ENCODE peak calls at places on chromosomes 16 and 17, in nine cellular contexts. N is CD8-positive, alpha-beta memory T cell; P is upper lobe of right lung; U is neuronal stem cell; Q is neural progenitor cell; S is left ventricle myocardium inferior; G is CD8-positive, alpha-beta T cell; T is A549; H is tibial artery. X is an unnamed sample.

GRCh38 chr17:16352303-16352837 is 899 bp downstream of the CENPV start:
- DNase-seq in H (no peak), P (peak), G (peak), T (peak), Q (peak), S (peak), N (no peak), U (peak), X (no peak)

GRCh38 chr17:3828151-3828851 is 17.7 kb downstream of the NCBP3 start:
- DNase-seq in U (no peak), N (no peak), S (no peak), T (no peak), Q (no peak), H (no peak), G (no peak), P (no peak), X (no peak)

GRCh38 chr17:64343833-64344637 is 46.6 kb downstream of the PECAM1 start:
- DNase-seq in S (peak), U (peak), N (no peak), H (peak), Q (peak), P (peak), T (peak), G (no peak), X (peak)

GRCh38 chr16:88831838-88832237 is 20.1 kb upstream of the APRT start:
- DNase-seq in G (no peak), Q (no peak), P (no peak), T (no peak), H (no peak), U (no peak), S (no peak), N (no peak), X (no peak)

GRCh38 chr17:16940116-16940881 is 31.6 kb downstream of the TNFRSF13B start:
- DNase-seq in Q (peak), H (peak), P (peak), S (no peak), U (no peak), G (no peak), N (no peak), T (no peak), X (no peak)

GRCh38 chr17:64216385-64217248 is 46.4 kb downstream of the TEX2 start:
- DNase-seq in N (no peak), G (no peak), H (no peak), Q (peak), P (no peak), S (peak), T (no peak), U (no peak), X (peak)

GRCh38 chr16:21263640-21264211 is 14.4 kb downstream of the CRYM start:
- DNase-seq in P (no peak), H (no peak), G (no peak), S (no peak), Q (peak), T (peak), N (no peak), U (no peak), X (no peak)

GRCh38 chr17:71553381-71553780 is 567.4 kb upstream of the SOX9 start:
- DNase-seq in Q (no peak), G (no peak), P (no peak), N (no peak), U (no peak), T (no peak), S (no peak), H (no peak), X (no peak)

GRCh38 chr16:83206426-83206825 is 579.7 kb downstream of the CDH13 start:
- DNase-seq in N (no peak), T (no peak), S (no peak), G (no peak), U (no peak), P (no peak), H (no peak), Q (no peak), X (no peak)

GRCh38 chr17:16906670-16907069 is 65.2 kb downstream of the TNFRSF13B start:
- DNase-seq in G (no peak), U (no peak), S (no peak), T (no peak), P (no peak), N (no peak), H (no peak), Q (no peak), X (no peak)

GRCh38 chr16:75108792-75109731 is 7.5 kb downstream of the LDHD start:
- DNase-seq in U (no peak), H (peak), S (peak), N (peak), T (peak), P (peak), Q (no peak), G (peak), X (peak)

GRCh38 chr16:22225060-22225459 is 19.0 kb downstream of the EEF2K start:
- DNase-seq in N (no peak), S (peak), P (no peak), Q (no peak), H (peak), G (no peak), T (no peak), U (no peak), X (peak)

GRCh38 chr17:50682441-50682840 is 25.3 kb downstream of the ANKRD40 start:
- DNase-seq in S (no peak), U (no peak), N (no peak), G (no peak), T (no peak), P (no peak), H (no peak), Q (no peak), X (no peak)

GRCh38 chr16:81912395-81912794 is 98.9 kb downstream of the SDR42E1 start:
- DNase-seq in S (no peak), U (no peak), G (no peak), H (no peak), T (no peak), Q (no peak), P (no peak), N (no peak), X (no peak)

GRCh38 chr17:27343972-27344607 is 50.2 kb downstream of the WSB1 start:
- DNase-seq in G (no peak), U (no peak), Q (no peak), S (no peak), H (no peak), P (no peak), N (no peak), T (no peak), X (no peak)

GRCh38 chr17:82007228-82007494 is 15.5 kb downstream of the CENPX start:
- DNase-seq in P (no peak), S (no peak), U (no peak), G (no peak), N (no peak), Q (no peak), T (no peak), H (no peak), X (no peak)

GRCh38 chr16:76956394-76956793 is 234.6 kb upstream of the MON1B start:
- DNase-seq in P (no peak), H (no peak), T (no peak), G (no peak), N (no peak), Q (no peak), U (no peak), S (no peak), X (no peak)

GRCh38 chr17:57810740-57811632 is 38.9 kb downstream of the MRPS23 start:
- DNase-seq in S (peak), T (no peak), N (no peak), U (no peak), G (no peak), Q (no peak), H (peak), P (no peak), X (no peak)

GRCh38 chr17:75073618-75074047 is 14.1 kb upstream of the SLC16A5 start:
- DNase-seq in U (no peak), S (no peak), G (no peak), H (no peak), Q (no peak), N (no peak), P (no peak), T (no peak), X (no peak)

DNA sequence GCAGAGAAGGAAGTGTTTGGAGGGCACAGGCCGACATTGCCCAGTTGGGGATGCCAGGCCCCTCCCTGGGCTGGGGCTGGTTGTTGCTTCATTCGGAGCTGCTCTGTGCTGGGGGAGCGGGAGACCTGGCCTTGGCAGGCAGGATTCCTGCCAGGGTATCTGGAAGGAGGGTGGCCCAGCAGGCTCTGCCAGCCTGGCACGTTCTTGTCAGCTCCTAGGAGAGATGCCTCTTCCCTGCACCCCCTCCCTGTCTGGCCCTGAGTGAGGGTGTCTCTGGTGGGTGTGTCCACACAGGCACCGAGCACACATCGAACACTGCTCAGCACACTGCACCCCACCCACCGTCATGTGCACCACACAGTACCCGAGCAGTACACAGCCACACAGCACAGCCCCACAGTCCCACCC is 35.2 kb downstream of the ARHGAP23 start:
- DNase-seq in N (no peak), Q (no peak), P (no peak), H (peak), T (no peak), S (peak), U (no peak), G (no peak), X (no peak)
- H3K27ac ChIP-seq in N (no peak), Q (no peak), P (peak), H (peak), T (peak), S (peak), U (no peak), G (no peak), X (peak)

DNA sequence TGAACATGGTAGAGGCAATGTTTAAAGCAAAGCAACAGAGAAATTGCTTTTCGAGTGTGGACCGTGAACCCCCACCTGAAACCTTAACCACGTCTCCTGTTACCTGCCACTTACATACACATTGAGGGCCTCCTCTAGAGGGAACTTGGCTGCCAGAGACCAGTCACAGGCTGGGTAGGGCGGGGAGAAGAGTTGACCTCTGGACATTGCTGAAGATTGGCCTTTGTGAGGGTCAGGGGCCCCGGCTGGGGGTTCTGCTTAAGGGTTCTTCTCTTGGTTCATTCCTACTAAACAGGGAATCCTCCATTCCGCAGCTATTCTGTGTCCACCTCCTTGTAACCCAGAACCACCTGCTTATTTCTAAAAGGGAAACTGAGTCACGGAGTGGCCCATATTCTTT is 53.8 kb downstream of the IRX6 start:
- DNase-seq in P (no peak), U (no peak), T (no peak), H (no peak), N (no peak), Q (no peak), G (no peak), S (no peak), X (no peak)
- H3K27ac ChIP-seq in P (no peak), U (no peak), T (no peak), H (no peak), N (no peak), Q (no peak), G (no peak), S (no peak), X (no peak)

DNA sequence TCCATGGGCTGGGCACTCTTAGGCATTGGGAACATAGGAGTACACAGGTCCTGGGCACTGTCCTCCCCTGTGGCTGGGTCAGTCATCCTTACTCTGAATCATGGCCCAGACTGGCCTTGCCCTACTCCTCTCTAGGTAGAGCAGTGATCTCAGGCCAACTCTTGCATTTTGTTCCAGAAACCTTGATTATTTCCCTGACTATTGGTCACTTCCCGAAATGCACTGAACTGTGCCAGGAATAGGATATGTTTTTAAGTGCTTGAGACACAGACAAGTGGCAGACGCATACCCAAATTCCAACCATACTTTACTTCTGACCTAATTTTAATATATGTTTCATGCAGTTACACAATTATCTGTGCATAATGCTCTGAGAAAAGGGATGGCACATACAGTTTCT is 10.3 kb downstream of the KRABD2 start:
- DNase-seq in H (no peak), T (no peak), U (no peak), G (no peak), S (no peak), Q (no peak), N (no peak), P (no peak), X (no peak)
- H3K27ac ChIP-seq in H (no peak), T (no peak), U (no peak), G (no peak), S (peak), Q (no peak), N (no peak), P (no peak), X (no peak)

DNA sequence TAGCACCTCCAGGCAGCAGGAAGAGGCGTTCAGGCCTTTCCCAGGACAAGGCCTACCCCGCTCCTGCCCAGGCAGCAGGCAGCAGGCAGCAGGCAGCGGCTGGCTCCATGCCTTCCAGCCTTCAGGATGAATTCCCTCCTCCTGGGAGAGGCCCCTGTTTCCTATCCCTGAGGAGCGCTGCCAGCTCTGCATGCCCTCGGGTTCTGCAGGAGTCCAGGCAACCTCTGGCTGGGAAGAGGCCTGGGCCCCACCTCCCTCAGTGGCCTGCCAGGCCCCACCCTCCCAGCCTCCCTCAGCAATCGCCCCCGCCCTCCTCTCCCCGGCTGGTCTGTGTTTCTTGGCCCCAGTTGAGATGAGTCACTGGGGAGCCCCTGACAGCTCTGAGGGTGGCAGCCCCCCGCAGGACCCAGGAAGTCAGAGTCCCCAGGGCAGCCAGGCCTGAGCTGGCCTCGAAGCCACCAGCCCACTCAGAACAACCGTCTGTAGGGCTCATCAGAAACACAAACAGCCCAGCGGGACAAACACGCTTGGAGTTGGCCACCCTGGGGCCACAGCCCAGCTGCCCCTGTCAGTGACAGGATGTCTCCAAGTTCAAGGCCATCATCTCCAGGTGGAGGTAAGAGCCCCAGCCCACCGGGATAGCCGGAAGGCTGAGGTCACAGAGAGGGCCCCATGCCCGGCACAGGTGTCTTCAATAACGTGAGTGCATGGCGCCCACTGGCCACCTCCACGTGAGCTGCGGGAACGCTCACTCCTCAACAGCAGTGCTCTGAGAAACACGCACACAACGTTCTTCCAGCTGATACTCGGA is 39.5 kb upstream of the CIBAR2 start:
- DNase-seq in N (no peak), S (peak), P (no peak), G (peak), Q (no peak), H (peak), T (no peak), U (no peak), X (peak)
- H3K27ac ChIP-seq in N (no peak), S (peak), P (no peak), G (no peak), Q (no peak), H (peak), T (peak), U (no peak), X (no peak)

DNA sequence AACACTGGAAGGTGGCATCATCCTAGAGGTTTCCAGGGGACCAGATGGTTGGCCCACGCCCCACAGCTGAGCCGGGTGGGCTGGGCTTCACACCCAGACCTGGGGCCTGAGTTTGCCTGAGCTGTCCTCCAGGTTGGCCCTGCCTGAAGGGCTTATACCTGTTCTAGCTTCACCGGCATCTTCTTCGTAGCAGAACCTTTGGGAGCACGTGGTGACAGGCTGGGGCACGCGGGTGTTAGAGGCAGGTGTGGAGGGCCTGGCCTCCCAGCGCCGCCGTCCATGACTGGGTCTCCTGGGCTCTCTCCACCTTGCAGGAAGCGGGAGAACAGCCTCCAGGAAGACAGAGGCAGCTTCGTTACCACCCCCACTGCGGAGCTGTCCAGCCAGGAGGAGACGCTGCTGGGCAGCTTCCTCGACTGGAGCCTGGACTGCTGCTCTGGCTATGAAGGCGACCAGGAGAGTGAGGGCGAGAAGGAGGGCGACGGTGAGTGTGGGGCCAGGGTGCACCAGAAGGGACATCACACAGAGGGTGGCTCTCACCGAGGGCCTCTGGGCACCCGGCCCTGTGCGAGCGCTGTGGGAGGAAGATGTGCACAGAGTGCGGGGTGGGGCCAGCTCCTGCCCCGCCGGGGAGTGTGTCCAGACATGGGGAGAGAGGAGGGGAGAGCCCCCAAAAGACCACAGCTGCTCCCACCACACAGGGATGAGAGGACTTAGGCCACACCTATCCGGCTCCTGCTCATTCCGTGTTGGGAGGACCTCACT is 4.6 kb upstream of the TEDC2 start:
- DNase-seq in P (no peak), N (no peak), U (no peak), G (peak), T (no peak), H (no peak), S (no peak), Q (no peak), X (no peak)
- H3K27ac ChIP-seq in P (no peak), N (no peak), U (no peak), G (no peak), T (no peak), H (no peak), S (no peak), Q (no peak), X (no peak)

GRCh38 chr16:68731569-68732067 is 5.5 kb upstream of the CDH1 start:
- DNase-seq in S (no peak), H (no peak), P (no peak), T (no peak), N (no peak), G (no peak), U (no peak), Q (no peak), X (no peak)
- H3K27ac ChIP-seq in S (no peak), H (no peak), P (no peak), T (peak), N (no peak), G (no peak), U (no peak), Q (no peak), X (no peak)

GRCh38 chr17:47952181-47953021 is 5.3 kb downstream of the PRR15L start:
- DNase-seq in G (no peak), U (no peak), Q (no peak), S (no peak), T (no peak), P (no peak), N (no peak), H (no peak), X (no peak)

GRCh38 chr17:47956818-47957590 is 679 bp downstream of the PRR15L start:
- DNase-seq in S (no peak), G (no peak), N (no peak), U (no peak), Q (no peak), T (no peak), H (no peak), P (peak), X (no peak)

GRCh38 chr17:47950448-47950847 is 7.2 kb downstream of the PRR15L start:
- DNase-seq in N (no peak), U (no peak), G (no peak), S (no peak), T (no peak), Q (no peak), H (no peak), P (no peak), X (no peak)

GRCh38 chr17:47955497-47956461 is 1.9 kb downstream of the PRR15L start:
- DNase-seq in P (peak), S (no peak), T (no peak), N (no peak), H (no peak), Q (no peak), G (no peak), U (no peak), X (no peak)

GRCh38 chr17:47953945-47954344 is 3.7 kb downstream of the PRR15L start:
- DNase-seq in U (no peak), S (no peak), N (no peak), G (no peak), H (no peak), T (no peak), Q (no peak), P (no peak), X (no peak)
- H3K27ac ChIP-seq in U (no peak), S (no peak), N (no peak), G (no peak), H (no peak), T (peak), Q (no peak), P (peak), X (no peak)

GRCh38 chr17:66849136-66849655 is 14.3 kb downstream of the CACNG5 start:
- DNase-seq in H (no peak), Q (no peak), N (no peak), S (no peak), P (no peak), G (no peak), U (no peak), T (no peak), X (no peak)
- H3K27ac ChIP-seq in H (no peak), Q (no peak), N (no peak), S (no peak), P (no peak), G (no peak), U (no peak), T (no peak), X (no peak)

X was measured in substantia nigra.